ENCODE peak calls at places on chromosomes 16 and 17, in seven cellular contexts. T is stimulated activated CD8-positive, alpha-beta memory T cell treated with anti-CD3 and anti-CD28 coated beads, Interleukin-12 subunit alpha, Interleukin-12 subunit beta, amount 100 ng/mL, for 4 hours; I is stimulated activated CD4-positive, alpha-beta T cell treated with anti-CD3 and anti-CD28 coated beads, Interleukin-4, amount 100 ng/mL, for 48 hours; L is right cardiac atrium; V is EL; M is skeletal muscle cell; B is mesendoderm. G is an unnamed sample.

GRCh38 chr17:2954898-2955445 is 108.4 kb downstream of the OR1D5 start:
- DNase-seq in L (no peak), B (peak; percentile 50), T (no peak), I (no peak), V (peak; percentile 96), M (peak; percentile 94), G (no peak)

GRCh38 chr17:81389585-81389984 is 5.7 kb upstream of the BAHCC1 start:
- DNase-seq in B (no peak), I (no peak), M (no peak), V (no peak), T (no peak), L (no peak), G (no peak)

GRCh38 chr17:27241346-27241946 is 52.5 kb upstream of the WSB1 start:
- DNase-seq in L (no peak), I (no peak), T (no peak), M (no peak), B (peak; percentile 64), V (peak; percentile 20), G (no peak)

GRCh38 chr16:23838485-23839142 is 2.8 kb downstream of the PRKCB start:
- DNase-seq in M (no peak), V (no peak), B (no peak), T (no peak), I (no peak), L (no peak), G (no peak)

GRCh38 chr16:30183961-30184429 is 593 bp downstream of the CORO1A start:
- DNase-seq in B (no peak), L (peak; percentile 23), T (peak; percentile 57), I (peak; percentile 54), M (no peak), V (no peak), G (peak; percentile 43)

GRCh38 chr16:3554351-3554928 is 22.8 kb downstream of the NLRC3 start:
- DNase-seq in M (no peak), L (no peak), I (no peak), T (no peak), B (no peak), V (no peak), G (no peak)

GRCh38 chr17:68305132-68305531 is 13.8 kb downstream of the ARSG start:
- DNase-seq in I (no peak), M (no peak), V (no peak), L (no peak), B (no peak), T (no peak), G (no peak)

GRCh38 chr17:78125138-78125913 is 3.2 kb downstream of the TMC6 start:
- DNase-seq in V (no peak), I (no peak), T (no peak), L (no peak), M (no peak), B (no peak), G (peak; percentile 77)

GRCh38 chr16:81723098-81723723 is 55.9 kb upstream of the PLCG2 start:
- DNase-seq in I (no peak), T (no peak), L (no peak), M (peak; percentile 29), V (peak; percentile 81), B (peak; percentile 87), G (peak; percentile 63)

GRCh38 chr17:45266372-45266926 is 4.6 kb upstream of the SPATA32 start:
- DNase-seq in V (no peak), M (no peak), L (no peak), B (no peak), T (no peak), I (no peak), G (no peak)

GRCh38 chr17:77322534-77323412 is 182.0 kb downstream of the SEC14L1 start:
- DNase-seq in I (no peak), L (peak; percentile 94), M (peak; percentile 98), B (peak; percentile 91), T (no peak), V (peak; percentile 99), G (no peak)

GRCh38 chr17:8164815-8165131 is 2.0 kb upstream of the VAMP2 start:
- DNase-seq in B (no peak), M (no peak), T (no peak), I (no peak), V (no peak), L (no peak), G (no peak)

GRCh38 chr16:70258946-70259345 is 7.2 kb upstream of the EXOSC6 start:
- DNase-seq in I (no peak), B (no peak), L (no peak), V (no peak), T (no peak), M (no peak), G (no peak)

GRCh38 chr17:32876414-32877163 is at the start of gene MYO1D:
- DNase-seq in B (peak; percentile 77), V (peak; percentile 37), T (peak; percentile 56), M (no peak), I (peak; percentile 58), L (peak; percentile 44), G (peak; percentile 52)

GRCh38 chr17:82794781-82795505 is 43.1 kb downstream of the TBCD start:
- DNase-seq in B (no peak), L (no peak), T (no peak), I (no peak), M (peak; percentile 48), V (no peak), G (no peak)

GRCh38 chr17:32626371-32626770 is 139.6 kb downstream of the CDK5R1 start:
- DNase-seq in M (no peak), L (no peak), T (no peak), I (no peak), V (no peak), B (no peak), G (no peak)

GRCh38 chr17:50201226-50201854 is at the start of gene COL1A1:
- DNase-seq in B (peak; percentile 21), I (no peak), M (no peak), L (peak; percentile 87), T (no peak), V (peak; percentile 96), G (no peak)

GRCh38 chr17:3015890-3016289 is 47.5 kb downstream of the OR1D5 start:
- DNase-seq in V (peak; percentile 41), I (no peak), M (no peak), T (no peak), L (no peak), B (peak; percentile 15), G (no peak)

GRCh38 chr16:10923146-10923649 is 19.1 kb downstream of the DEXI start:
- DNase-seq in T (no peak), M (no peak), B (peak; percentile 43), V (no peak), L (no peak), I (no peak), G (no peak)

GRCh38 chr17:50380369-50381259 is 7.6 kb downstream of the EME1 start:
- DNase-seq in B (peak; percentile 20), V (no peak), L (no peak), M (no peak), T (no peak), I (no peak), G (no peak)

GRCh38 chr17:79075861-79076406 is 1.3 kb downstream of the ENGASE start:
- DNase-seq in L (no peak), I (no peak), M (no peak), B (no peak), V (no peak), T (no peak), G (no peak)

GRCh38 chr17:10429416-10430045 is 7.8 kb upstream of the MYH8 start:
- DNase-seq in M (no peak), V (peak; percentile 63), L (no peak), T (no peak), B (peak; percentile 5), I (no peak), G (no peak)